ENCODE peak calls at places on chromosomes 3 and 15, in four cellular contexts. One of them, this sample, is unnamed.

GRCh38 chr15:75725021-75725718 is 12.5 kb upstream of the CSPG4 start:
- DNase-seq in WTC11: no peak
- DNase-seq in H1: no peak
- DNase-seq in SK-N-SH: no peak
- DNase-seq in this sample: no peak

GRCh38 chr3:100141576-100141975 is 27.3 kb upstream of the FILIP1L start:
- DNase-seq in H1: no peak
- DNase-seq in WTC11: no peak
- DNase-seq in SK-N-SH: no peak
- DNase-seq in this sample: no peak

GRCh38 chr3:71885001-71885400 is 100.1 kb upstream of the PROK2 start:
- DNase-seq in SK-N-SH: no peak
- DNase-seq in WTC11: no peak
- DNase-seq in H1: no peak
- DNase-seq in this sample: no peak

GRCh38 chr15:37289109-37289765 is 188.9 kb upstream of the MEIS2 start:
- DNase-seq in H1: no peak
- DNase-seq in WTC11: peak
- DNase-seq in SK-N-SH: peak
- DNase-seq in this sample: no peak

GRCh38 chr3:127136024-127136600 is 56.8 kb upstream of the PRR23E start:
- DNase-seq in H1: no peak
- DNase-seq in SK-N-SH: no peak
- DNase-seq in WTC11: no peak
- DNase-seq in this sample: no peak

GRCh38 chr15:40059821-40060220 is 20.8 kb upstream of the SRP14 start:
- DNase-seq in WTC11: no peak
- DNase-seq in H1: no peak
- DNase-seq in SK-N-SH: no peak
- DNase-seq in this sample: no peak

GRCh38 chr15:42996871-42997270 is 76.3 kb upstream of the TTBK2 start:
- DNase-seq in H1: peak
- DNase-seq in WTC11: peak
- DNase-seq in SK-N-SH: no peak
- DNase-seq in this sample: no peak

GRCh38 chr15:85329561-85330421 is 50.6 kb upstream of the AKAP13 start:
- DNase-seq in SK-N-SH: peak
- DNase-seq in WTC11: no peak
- DNase-seq in H1: no peak
- DNase-seq in this sample: no peak

GRCh38 chr3:27114684-27115083 is 254.5 kb downstream of the NEK10 start:
- DNase-seq in WTC11: no peak
- DNase-seq in SK-N-SH: no peak
- DNase-seq in H1: no peak
- DNase-seq in this sample: no peak

GRCh38 chr15:72784233-72784876 is 797 bp upstream of the ADPGK start:
- DNase-seq in H1: no peak
- DNase-seq in SK-N-SH: peak
- DNase-seq in WTC11: no peak
- DNase-seq in this sample: peak

GRCh38 chr3:29144361-29144760 is 136.5 kb upstream of the RBMS3 start:
- DNase-seq in WTC11: no peak
- DNase-seq in SK-N-SH: no peak
- DNase-seq in H1: no peak
- DNase-seq in this sample: no peak

GRCh38 chr3:106263556-106263955 is 394.7 kb upstream of the CBLB start:
- DNase-seq in WTC11: no peak
- DNase-seq in SK-N-SH: no peak
- DNase-seq in H1: no peak
- DNase-seq in this sample: no peak

GRCh38 chr15:88913850-88914169 is 631 bp upstream of the MFGE8 start:
- DNase-seq in WTC11: no peak
- DNase-seq in SK-N-SH: no peak
- DNase-seq in H1: no peak
- DNase-seq in this sample: no peak
- TF ChIP-seq TEAD4 in WTC11: no peak
- TF ChIP-seq TEAD4 in SK-N-SH: no peak
- TF ChIP-seq TEAD4 in H1: no peak
- TF ChIP-seq TEAD4 in this sample: no peak

DNA sequence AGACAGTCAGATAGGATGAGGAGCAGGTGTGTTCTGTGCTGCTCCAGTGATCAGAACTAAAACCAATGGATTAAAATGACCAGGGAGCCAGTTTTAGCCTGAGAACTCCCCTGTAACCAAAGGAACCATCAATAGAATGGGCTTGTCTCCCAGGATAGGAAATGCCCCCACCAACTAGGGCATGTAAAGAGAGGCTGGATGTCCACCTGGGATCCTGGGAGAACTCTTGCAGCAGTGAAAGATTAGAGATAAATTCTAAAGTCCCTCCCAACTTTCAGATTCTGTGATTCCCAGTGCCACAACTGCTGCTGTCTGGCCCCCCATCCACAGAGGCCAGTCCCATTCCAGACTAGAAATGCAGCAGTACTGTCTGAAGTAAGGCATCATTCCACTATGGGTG is 33.8 kb downstream of the HDC start:
- DNase-seq in WTC11: no peak
- DNase-seq in H1: no peak
- DNase-seq in SK-N-SH: no peak
- DNase-seq in this sample: no peak
- TF ChIP-seq TEAD4 in WTC11: no peak
- TF ChIP-seq TEAD4 in H1: no peak
- TF ChIP-seq TEAD4 in SK-N-SH: no peak
- TF ChIP-seq TEAD4 in this sample: no peak

DNA sequence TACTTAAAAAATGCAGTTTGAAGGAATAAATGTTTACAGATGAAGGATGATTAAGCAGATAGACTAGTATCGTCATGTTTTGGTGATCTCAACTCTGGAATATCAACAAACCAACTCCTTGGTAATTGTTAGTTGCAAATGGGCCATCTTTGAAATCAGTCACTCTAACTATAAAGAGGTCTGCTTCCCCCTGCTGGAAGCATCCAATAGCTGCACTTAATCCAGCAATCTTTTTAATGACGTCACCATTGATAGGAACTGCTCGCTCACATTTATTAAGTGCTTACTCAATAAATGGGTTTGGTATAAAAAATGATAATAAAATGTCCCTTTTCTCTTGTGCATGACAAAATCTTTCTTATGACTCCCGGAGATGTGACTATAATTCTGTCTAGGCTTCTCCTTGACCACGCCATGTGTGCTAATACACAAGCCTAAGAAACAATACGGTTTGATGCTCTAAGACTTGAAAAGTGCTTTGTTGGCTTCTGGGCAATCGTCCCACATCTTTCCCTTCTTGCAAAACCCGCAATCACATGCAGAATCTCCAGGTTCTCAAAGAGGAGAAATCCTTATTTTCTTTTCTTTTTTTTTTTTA is 227.6 kb upstream of the POU1F1 start:
- DNase-seq in WTC11: no peak
- DNase-seq in SK-N-SH: peak
- DNase-seq in H1: peak
- DNase-seq in this sample: peak
- TF ChIP-seq TEAD4 in WTC11: no peak
- TF ChIP-seq TEAD4 in SK-N-SH: no peak
- TF ChIP-seq TEAD4 in H1: no peak
- TF ChIP-seq TEAD4 in this sample: no peak

GRCh38 chr3:87186631-87187159 is 40.4 kb upstream of the CHMP2B start:
- DNase-seq in H1: no peak
- DNase-seq in SK-N-SH: no peak
- DNase-seq in WTC11: no peak
- DNase-seq in this sample: no peak
- TF ChIP-seq TEAD4 in H1: no peak
- TF ChIP-seq TEAD4 in SK-N-SH: no peak
- TF ChIP-seq TEAD4 in WTC11: no peak
- TF ChIP-seq TEAD4 in this sample: no peak

DNA sequence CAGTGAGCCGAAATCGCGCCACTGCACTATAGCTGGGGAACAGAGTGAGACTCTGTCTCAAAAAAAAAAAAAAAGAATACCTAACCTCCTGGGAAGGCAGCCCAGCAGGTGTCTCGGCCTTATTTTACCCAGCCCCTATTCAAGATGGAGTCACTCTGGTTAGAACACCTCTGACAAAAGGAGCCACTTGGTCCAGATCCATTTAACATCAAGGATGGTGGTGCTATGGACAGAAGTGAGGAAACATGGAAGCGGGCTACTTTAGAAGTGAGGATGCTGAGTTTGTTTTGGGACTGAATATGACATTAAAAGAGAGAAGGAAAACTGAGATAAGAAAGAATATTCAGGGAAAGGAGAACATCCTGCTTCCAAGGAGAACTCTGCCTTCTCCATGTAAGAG is 14.7 kb downstream of the GLDN start:
- DNase-seq in WTC11: no peak
- DNase-seq in H1: no peak
- DNase-seq in SK-N-SH: no peak
- DNase-seq in this sample: no peak
- TF ChIP-seq TEAD4 in WTC11: no peak
- TF ChIP-seq TEAD4 in H1: no peak
- TF ChIP-seq TEAD4 in SK-N-SH: no peak
- TF ChIP-seq TEAD4 in this sample: no peak

GRCh38 chr3:191369081-191370010 is 39.0 kb upstream of the UTS2B start:
- DNase-seq in SK-N-SH: no peak
- DNase-seq in WTC11: no peak
- DNase-seq in H1: no peak
- DNase-seq in this sample: no peak
- TF ChIP-seq TEAD4 in SK-N-SH: no peak
- TF ChIP-seq TEAD4 in WTC11: no peak
- TF ChIP-seq TEAD4 in H1: no peak
- TF ChIP-seq TEAD4 in this sample: no peak

GRCh38 chr15:96323250-96324162 is 7.0 kb upstream of the NR2F2 start:
- DNase-seq in WTC11: peak
- DNase-seq in H1: no peak
- DNase-seq in SK-N-SH: no peak
- DNase-seq in this sample: no peak

GRCh38 chr15:96324192-96324895 is 6.2 kb upstream of the NR2F2 start:
- DNase-seq in SK-N-SH: no peak
- DNase-seq in H1: no peak
- DNase-seq in WTC11: no peak
- DNase-seq in this sample: no peak

GRCh38 chr15:96320703-96321421 is 9.6 kb upstream of the NR2F2 start:
- DNase-seq in WTC11: peak
- DNase-seq in H1: no peak
- DNase-seq in SK-N-SH: no peak
- DNase-seq in this sample: no peak

GRCh38 chr15:96321422-96322391 is 8.8 kb upstream of the NR2F2 start:
- DNase-seq in SK-N-SH: no peak
- DNase-seq in H1: no peak
- DNase-seq in WTC11: peak
- DNase-seq in this sample: no peak

GRCh38 chr15:96322401-96323249 is 7.9 kb upstream of the NR2F2 start:
- DNase-seq in SK-N-SH: no peak
- DNase-seq in WTC11: peak
- DNase-seq in H1: no peak
- DNase-seq in this sample: no peak
- TF ChIP-seq TEAD4 in SK-N-SH: no peak
- TF ChIP-seq TEAD4 in WTC11: no peak
- TF ChIP-seq TEAD4 in H1: no peak
- TF ChIP-seq TEAD4 in this sample: no peak

GRCh38 chr15:65258370-65258769 is 28.3 kb downstream of the PARP16 start:
- DNase-seq in SK-N-SH: no peak
- DNase-seq in WTC11: no peak
- DNase-seq in H1: no peak
- DNase-seq in this sample: no peak

GRCh38 chr15:65259367-65259781 is 27.3 kb downstream of the PARP16 start:
- DNase-seq in H1: no peak
- DNase-seq in WTC11: no peak
- DNase-seq in SK-N-SH: no peak
- DNase-seq in this sample: no peak

GRCh38 chr15:65254237-65254820 is 32.4 kb downstream of the PARP16 start:
- DNase-seq in SK-N-SH: peak
- DNase-seq in H1: no peak
- DNase-seq in WTC11: no peak
- DNase-seq in this sample: no peak

GRCh38 chr15:65263313-65263712 is 23.4 kb downstream of the PARP16 start:
- DNase-seq in SK-N-SH: no peak
- DNase-seq in H1: no peak
- DNase-seq in WTC11: no peak
- DNase-seq in this sample: no peak

DNA sequence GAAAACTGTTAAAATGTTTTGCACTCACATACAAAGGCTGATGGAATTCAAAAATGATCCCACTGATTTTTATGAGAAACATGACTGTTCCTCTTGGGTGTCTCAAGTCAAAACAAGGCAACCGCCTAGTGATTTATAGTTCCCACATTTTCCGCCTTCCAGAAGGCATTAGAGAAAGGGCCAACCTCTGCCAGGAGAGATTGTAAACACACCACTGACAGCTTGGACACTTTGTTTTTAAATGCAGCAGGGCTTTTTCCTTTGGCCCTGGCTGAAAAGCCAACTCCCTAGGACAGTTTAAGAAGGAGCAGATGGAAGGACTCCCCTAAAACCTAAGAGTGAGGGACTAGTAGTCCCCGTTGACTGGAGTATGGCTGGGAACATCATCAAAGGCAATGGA is 27.8 kb downstream of the PARP16 start:
- DNase-seq in SK-N-SH: no peak
- DNase-seq in H1: no peak
- DNase-seq in WTC11: no peak
- DNase-seq in this sample: no peak
- TF ChIP-seq TEAD4 in SK-N-SH: no peak
- TF ChIP-seq TEAD4 in H1: no peak
- TF ChIP-seq TEAD4 in WTC11: no peak
- TF ChIP-seq TEAD4 in this sample: no peak

This sample was measured in K562.